ENCODE peak calls at places on chromosome 21, in six cellular contexts. V, M, J, T, I and S are unnamed samples.

GRCh38 chr21:20617130-20617529 is 381.1 kb upstream of the NCAM2 start:
- DNase-seq in I (no peak), V (peak), J (no peak), M (no peak), T (no peak), S (no peak)

GRCh38 chr21:27143476-27143875 is 176.6 kb upstream of the ADAMTS5 start:
- DNase-seq in J (no peak), T (no peak), V (no peak), I (no peak), M (no peak), S (no peak)

GRCh38 chr21:26441081-26441610 is 131.9 kb downstream of the CYYR1 start:
- DNase-seq in M (no peak), V (no peak), T (no peak), I (no peak), J (no peak), S (peak)

GRCh38 chr21:26842976-26843911 is 2.0 kb downstream of the ADAMTS1 start:
- DNase-seq in J (no peak), V (peak), M (peak), I (peak), T (peak), S (peak)

GRCh38 chr21:31326478-31327247 is 17.4 kb downstream of the TIAM1 start:
- DNase-seq in T (no peak), J (no peak), I (peak), M (peak), V (no peak), S (no peak)

GRCh38 chr21:33279330-33279820 is 13.2 kb downstream of the IL10RB start:
- DNase-seq in V (no peak), J (no peak), I (no peak), M (no peak), T (no peak), S (no peak)

GRCh38 chr21:31870472-31870871 is 2.3 kb upstream of the HUNK start:
- DNase-seq in J (no peak), M (no peak), T (no peak), V (no peak), I (no peak), S (no peak)

GRCh38 chr21:18138507-18138906 is 106.1 kb upstream of the CHODL start:
- DNase-seq in V (no peak), I (no peak), T (no peak), J (no peak), M (no peak), S (no peak)

GRCh38 chr21:29078884-29079765 is 5.7 kb upstream of the CCT8 start:
- DNase-seq in I (no peak), J (no peak), V (peak), T (no peak), M (no peak), S (no peak)

GRCh38 chr21:22056904-22057303 is 1058.7 kb downstream of the NCAM2 start:
- DNase-seq in J (no peak), T (no peak), M (no peak), V (no peak), I (no peak), S (no peak)

GRCh38 chr21:27555996-27556395 is 589.1 kb upstream of the ADAMTS5 start:
- DNase-seq in V (no peak), J (no peak), I (peak), M (peak), T (no peak), S (peak)

GRCh38 chr21:16891821-16892220 is 621.0 kb upstream of the CXADR start:
- DNase-seq in T (peak), I (peak), J (no peak), V (no peak), M (peak), S (peak)

GRCh38 chr21:26385721-26386120 is 187.4 kb downstream of the CYYR1 start:
- DNase-seq in T (no peak), M (no peak), V (no peak), I (peak), J (no peak), S (no peak)

GRCh38 chr21:9008636-9009035 is 1512.7 kb upstream of the TPTE start:
- DNase-seq in V (no peak), M (no peak), J (no peak), I (no peak), T (no peak), S (no peak)

GRCh38 chr21:27306821-27307746 is 340.2 kb upstream of the ADAMTS5 start:
- DNase-seq in I (no peak), T (no peak), M (no peak), J (no peak), V (no peak), S (peak)

GRCh38 chr21:23452384-23453083 is 2154.7 kb downstream of the MRPL39 start:
- DNase-seq in V (no peak), I (no peak), T (no peak), J (no peak), M (no peak), S (no peak)

GRCh38 chr21:28832013-28832714 is 160.5 kb downstream of the LTN1 start:
- DNase-seq in V (no peak), T (no peak), J (no peak), I (peak), M (peak), S (peak)

GRCh38 chr21:33198346-33199135 is 31.2 kb upstream of the IFNAR2 start:
- DNase-seq in M (peak), T (no peak), J (no peak), V (peak), I (peak), S (peak)

GRCh38 chr21:20388400-20388799 is 609.8 kb upstream of the NCAM2 start:
- DNase-seq in I (no peak), V (no peak), M (no peak), J (no peak), T (no peak), S (no peak)

GRCh38 chr21:25487046-25487594 is 120.2 kb downstream of the MRPL39 start:
- DNase-seq in I (peak), V (no peak), J (no peak), M (no peak), T (no peak), S (no peak)

GRCh38 chr21:33070921-33071877 is 1.3 kb downstream of the OLIG1 start:
- DNase-seq in T (no peak), V (no peak), I (peak), M (peak), J (no peak), S (peak)

GRCh38 chr21:32717851-32718316 is 9.9 kb downstream of the SYNJ1 start:
- DNase-seq in V (no peak), J (no peak), I (no peak), M (peak), T (no peak), S (peak)

GRCh38 chr21:25589905-25590304 is 17.4 kb downstream of the MRPL39 start:
- DNase-seq in M (no peak), V (no peak), J (no peak), I (no peak), T (no peak), S (no peak)

GRCh38 chr21:32364801-32365200 is 28.0 kb downstream of the URB1 start:
- DNase-seq in I (no peak), V (no peak), T (no peak), J (no peak), M (no peak), S (no peak)

GRCh38 chr21:26945916-26946315 is 21.0 kb downstream of the ADAMTS5 start:
- DNase-seq in J (no peak), M (peak), I (no peak), T (no peak), V (peak), S (no peak)

GRCh38 chr21:21682172-21682571 is 684.0 kb downstream of the NCAM2 start:
- DNase-seq in I (peak), M (peak), J (no peak), T (peak), V (no peak), S (peak)

GRCh38 chr21:32483293-32483595 is 70.7 kb downstream of the EVA1C start:
- DNase-seq in M (no peak), J (no peak), T (no peak), I (no peak), V (peak), S (no peak)

DNA sequence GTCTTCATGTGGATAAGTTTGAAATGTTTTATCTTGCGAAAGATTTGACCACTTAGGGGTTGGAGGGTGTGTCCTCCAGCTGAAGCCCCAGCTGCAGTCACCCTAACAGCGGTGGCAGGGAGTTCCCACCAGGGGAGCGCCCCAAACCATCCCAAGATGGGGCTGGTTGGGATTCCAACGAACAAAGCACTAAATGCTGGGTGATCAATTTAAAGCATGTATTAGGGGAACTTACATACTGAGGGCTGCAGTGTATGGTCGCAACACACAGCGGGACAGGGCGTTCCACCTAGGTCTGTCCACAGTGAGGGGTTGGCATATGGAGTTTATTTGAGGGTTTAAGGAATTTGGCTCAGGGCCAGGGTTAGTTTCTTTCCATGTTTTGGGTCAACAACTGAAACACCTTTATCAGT is 26.3 kb downstream of the SLC37A1 start:
- DNase-seq in I (no peak), M (no peak), V (no peak), T (no peak), J (no peak), S (no peak)
- TF ChIP-seq CTCF in I (no peak), M (no peak), V (no peak), T (no peak), J (no peak), S (peak)

GRCh38 chr21:41483973-41484372 is 24.0 kb downstream of the TMPRSS2 start:
- DNase-seq in J (no peak), V (no peak), M (no peak), T (no peak), I (no peak), S (no peak)

GRCh38 chr21:41483415-41483814 is 24.5 kb downstream of the TMPRSS2 start:
- DNase-seq in J (no peak), I (no peak), M (no peak), V (no peak), T (no peak), S (peak)

GRCh38 chr21:41482321-41482720 is 25.6 kb downstream of the TMPRSS2 start:
- DNase-seq in I (no peak), M (peak), V (no peak), T (peak), J (no peak), S (peak)

GRCh38 chr21:41481191-41481590 is 26.8 kb downstream of the TMPRSS2 start:
- DNase-seq in I (peak), V (no peak), J (no peak), M (peak), T (peak), S (peak)

GRCh38 chr21:41482980-41483379 is 25.0 kb downstream of the TMPRSS2 start:
- DNase-seq in T (no peak), I (no peak), J (no peak), M (no peak), V (no peak), S (no peak)
- H3K4me3 ChIP-seq in T (no peak), I (no peak), J (no peak), M (no peak), V (no peak), S (no peak)

DNA sequence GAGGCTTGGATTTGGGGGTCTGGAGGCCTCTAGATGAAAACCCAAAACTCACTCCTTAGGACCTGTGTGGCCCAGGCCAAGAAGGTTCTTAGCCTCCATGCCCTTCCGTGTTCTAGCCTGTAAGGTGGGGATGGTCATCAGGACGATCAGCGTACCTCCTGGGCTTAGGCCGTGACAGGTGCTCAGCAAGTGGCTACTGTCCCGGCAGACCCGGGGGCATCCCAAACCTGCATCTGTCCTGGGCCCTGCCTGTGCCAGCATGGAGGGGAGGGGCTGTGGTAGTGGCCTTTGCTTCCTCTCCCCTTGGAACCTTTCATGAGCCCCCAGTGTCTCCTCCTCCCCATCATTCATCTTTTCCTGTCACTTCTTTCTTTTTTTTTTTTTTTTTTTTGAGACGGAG is 22.7 kb upstream of the TRAPPC10 start:
- DNase-seq in V (no peak), J (no peak), I (no peak), M (no peak), T (no peak), S (no peak)
- TF ChIP-seq CTCF in V (no peak), J (no peak), I (no peak), M (no peak), T (no peak), S (no peak)

DNA sequence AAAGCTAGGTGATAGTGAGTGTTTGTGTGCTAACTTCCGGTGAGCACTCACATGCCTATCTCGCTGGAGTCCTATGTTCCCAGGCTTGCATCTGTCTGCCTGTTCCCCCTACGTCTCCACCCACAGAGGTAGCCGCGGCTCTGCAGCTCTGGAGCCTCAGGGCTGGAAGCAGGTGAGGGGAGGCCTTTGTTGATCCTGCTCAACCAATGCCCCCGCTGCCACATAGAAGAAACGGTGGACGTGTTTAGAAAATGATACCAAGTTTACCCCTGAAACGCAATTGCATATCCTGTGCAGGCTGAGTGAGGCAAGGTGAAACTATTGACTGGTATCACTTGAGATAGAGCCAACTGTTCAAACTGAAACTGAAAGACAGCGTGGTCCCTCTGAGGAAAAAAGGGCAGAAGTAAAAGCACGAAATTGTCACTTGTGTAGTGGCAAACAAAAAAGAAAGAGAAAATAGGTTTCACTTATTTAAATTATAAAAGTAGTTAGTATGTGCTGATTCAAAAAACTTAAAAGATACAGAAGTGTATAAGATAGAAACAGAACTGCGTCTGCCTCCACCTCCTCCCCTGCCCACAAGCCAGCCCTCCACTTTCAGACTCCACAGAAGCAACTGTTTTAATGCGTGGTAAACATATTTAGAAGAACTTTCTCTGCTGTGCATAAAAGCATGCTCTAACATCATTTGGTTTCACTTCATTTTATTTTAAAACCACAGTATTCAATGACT is 38.6 kb upstream of the ETS2 start:
- DNase-seq in J (no peak), I (no peak), V (no peak), T (no peak), M (no peak), S (no peak)
- H3K4me3 ChIP-seq in J (no peak), I (no peak), V (peak), T (no peak), M (no peak), S (no peak)

GRCh38 chr21:30257773-30258172 is 25.0 kb downstream of the KRTAP24-1 start:
- DNase-seq in T (no peak), M (no peak), I (peak), V (no peak), J (no peak), S (peak)
- TF ChIP-seq CTCF in T (no peak), M (no peak), I (peak), V (no peak), J (no peak), S (peak)

GRCh38 chr21:34883501-34884271 is 165.4 kb downstream of the RUNX1 start:
- DNase-seq in M (no peak), T (no peak), I (no peak), V (no peak), J (no peak), S (no peak)
- H3K4me3 ChIP-seq in M (peak), T (peak), I (no peak), V (peak), J (peak), S (peak)

GRCh38 chr21:38379171-38379570 is 119.1 kb downstream of the ERG start:
- DNase-seq in J (no peak), I (peak), T (no peak), V (no peak), M (no peak), S (no peak)

GRCh38 chr21:38377165-38378093 is 120.6 kb downstream of the KCNJ15 start:
- DNase-seq in V (no peak), I (no peak), T (no peak), M (no peak), J (no peak), S (no peak)

GRCh38 chr21:38384246-38384576 is 114.1 kb downstream of the ERG start:
- DNase-seq in M (no peak), J (no peak), V (no peak), I (no peak), T (no peak), S (no peak)

GRCh38 chr21:38383411-38384245 is 114.6 kb downstream of the ERG start:
- DNase-seq in T (no peak), I (no peak), J (no peak), M (no peak), V (no peak), S (no peak)

GRCh38 chr21:38380391-38381137 is 117.7 kb downstream of the ERG start:
- DNase-seq in M (peak), V (no peak), I (peak), T (no peak), J (peak), S (peak)
- TF ChIP-seq CTCF in M (peak), V (peak), I (peak), T (no peak), J (peak), S (peak)

DNA sequence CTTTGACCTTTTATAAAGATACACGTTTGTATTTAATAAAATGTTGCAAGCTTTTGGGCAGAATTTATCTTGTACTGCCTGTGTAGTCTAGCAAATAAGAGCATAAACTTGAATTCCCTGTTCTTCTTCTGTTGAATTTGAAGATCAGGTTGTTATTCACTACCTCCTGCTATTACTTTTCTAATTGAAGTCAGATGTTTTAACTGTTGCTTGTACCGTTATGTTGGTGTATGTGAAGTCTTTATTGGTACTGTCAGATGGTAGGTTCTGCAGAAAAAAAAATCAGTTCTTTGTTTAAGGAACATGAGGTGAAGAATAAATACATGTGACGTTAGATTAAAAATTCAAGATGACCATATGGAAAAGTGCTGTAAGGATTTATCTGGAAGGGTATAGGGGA is 69.1 kb downstream of the DYRK1A start:
- DNase-seq in J (no peak), V (no peak), T (no peak), I (no peak), M (no peak), S (no peak)
- H3K4me3 ChIP-seq in J (no peak), V (no peak), T (no peak), I (no peak), M (no peak), S (no peak)

GRCh38 chr21:14550200-14550599 is 4.1 kb upstream of the SAMSN1 start:
- DNase-seq in V (no peak), M (no peak), T (no peak), J (no peak), I (peak), S (no peak)
- TF ChIP-seq CTCF in V (no peak), M (no peak), T (no peak), J (no peak), I (no peak), S (no peak)

GRCh38 chr21:46226920-46227599 is 1.5 kb downstream of the LSS start:
- DNase-seq in M (peak), T (peak), V (no peak), I (peak), J (no peak), S (peak)
- H3K4me3 ChIP-seq in M (peak), T (peak), V (peak), I (peak), J (no peak), S (peak)